ENCODE peak calls at places on chromosomes 4 and X, in four cellular contexts. B is activated CD8-positive, alpha-beta T cell treated with anti-CD3 and anti-CD28 coated beads for 36 hours; P is omental fat pad; A is ascending aorta. E is an unnamed sample.

GRCh38 chr4:161828061-161828460 is 335.7 kb downstream of the FSTL5 start:
- DNase-seq in B (no peak), A (no peak), P (no peak), E (peak)

GRCh38 chr4:93480452-93480851 is 348.1 kb upstream of the ATOH1 start:
- DNase-seq in B (no peak), A (no peak), P (no peak), E (no peak)

GRCh38 chrX:119755981-119756533 is 2.3 kb upstream of the SOWAHD start:
- DNase-seq in P (no peak), A (no peak), B (peak), E (peak)

GRCh38 chr4:91064157-91064853 is 937.1 kb downstream of the CCSER1 start:
- DNase-seq in B (no peak), A (no peak), P (no peak), E (no peak)

GRCh38 chr4:89161841-89162240 is 50.5 kb downstream of the TIGD2 start:
- DNase-seq in P (no peak), A (no peak), B (no peak), E (no peak)

GRCh38 chrX:18252644-18253359 is 32.1 kb upstream of the BEND2 start:
- DNase-seq in B (no peak), P (no peak), A (no peak), E (no peak)

GRCh38 chrX:150074175-150074574 is 135.9 kb upstream of the EOLA2 start:
- DNase-seq in A (no peak), B (no peak), P (no peak), E (no peak)

GRCh38 chr4:71944956-71945355 is 86.8 kb upstream of the NPFFR2 start:
- DNase-seq in P (no peak), A (no peak), B (no peak), E (no peak)

GRCh38 chr4:72665376-72665978 is 96.5 kb upstream of the ADAMTS3 start:
- DNase-seq in B (no peak), P (no peak), A (no peak), E (no peak)

GRCh38 chr4:182495986-182496385 is 252.8 kb downstream of the TENM3 start:
- DNase-seq in B (no peak), P (no peak), A (no peak), E (no peak)

GRCh38 chr4:182496392-182496791 is 253.2 kb downstream of the TENM3 start:
- DNase-seq in P (no peak), B (no peak), A (no peak), E (no peak)

GRCh38 chr4:182493377-182493776 is 250.2 kb downstream of the TENM3 start:
- DNase-seq in A (no peak), P (no peak), B (no peak), E (no peak)

GRCh38 chr4:182494103-182494502 is 250.9 kb downstream of the TENM3 start:
- DNase-seq in P (no peak), A (no peak), B (no peak), E (no peak)

GRCh38 chr4:182495111-182495510 is 251.9 kb downstream of the TENM3 start:
- DNase-seq in B (no peak), A (no peak), P (no peak), E (no peak)
- TF ChIP-seq CTCF in B (no peak), A (no peak), P (no peak), E (no peak)

GRCh38 chr4:138832563-138832962 is 183.0 kb upstream of the NOCT start:
- DNase-seq in A (no peak), B (peak), P (no peak), E (no peak)

GRCh38 chr4:138838251-138838650 is 177.3 kb upstream of the NOCT start:
- DNase-seq in B (no peak), A (no peak), P (no peak), E (no peak)

GRCh38 chr4:138834029-138834428 is 181.6 kb upstream of the NOCT start:
- DNase-seq in P (no peak), B (no peak), A (no peak), E (no peak)

GRCh38 chr4:138839574-138839973 is 176.0 kb upstream of the NOCT start:
- DNase-seq in A (no peak), B (no peak), P (no peak), E (no peak)

GRCh38 chr4:138835833-138836521 is 179.6 kb upstream of the NOCT start:
- DNase-seq in A (no peak), B (no peak), P (no peak), E (no peak)
- TF ChIP-seq CTCF in A (no peak), B (no peak), P (no peak), E (no peak)

GRCh38 chrX:121308276-121308805 is 260.9 kb downstream of the GLUD2 start:
- DNase-seq in B (peak), P (no peak), A (no peak), E (peak)
- TF ChIP-seq CTCF in B (peak), P (no peak), A (no peak), E (peak)

GRCh38 chrX:115957862-115958490 is 212.6 kb upstream of the AGTR2 start:
- DNase-seq in B (no peak), P (no peak), A (no peak), E (no peak)
- TF ChIP-seq CTCF in B (no peak), P (no peak), A (no peak), E (no peak)

GRCh38 chrX:154751121-154751668 is 318 bp upstream of the GAB3 start:
- DNase-seq in P (no peak), A (no peak), B (no peak), E (peak)

GRCh38 chrX:154749856-154750255 is 1.0 kb downstream of the GAB3 start:
- DNase-seq in B (no peak), P (no peak), A (no peak), E (no peak)

GRCh38 chrX:154751669-154752271 is 893 bp upstream of the GAB3 start:
- DNase-seq in P (no peak), A (no peak), B (no peak), E (no peak)

GRCh38 chrX:154750301-154751120 is at the start of gene GAB3:
- DNase-seq in B (peak), P (no peak), A (no peak), E (peak)

GRCh38 chrX:154748712-154749339 is 2.1 kb downstream of the GAB3 start:
- DNase-seq in B (peak), A (no peak), P (no peak), E (peak)
- TF ChIP-seq CTCF in B (peak), A (no peak), P (no peak), E (no peak)

GRCh38 chr4:57095245-57095644 is 14.9 kb downstream of the IGFBP7 start:
- DNase-seq in B (no peak), P (no peak), A (no peak), E (no peak)
- TF ChIP-seq CTCF in B (no peak), P (no peak), A (no peak), E (no peak)

GRCh38 chr4:36241771-36242170 is 2.5 kb downstream of the ARAP2 start:
- DNase-seq in B (no peak), P (no peak), A (no peak), E (peak)

GRCh38 chr4:36237366-36238353 is 6.7 kb downstream of the ARAP2 start:
- DNase-seq in B (peak), P (no peak), A (no peak), E (no peak)

GRCh38 chr4:36244257-36245084 is at the start of gene ARAP2:
- DNase-seq in A (peak), P (peak), B (peak), E (peak)

GRCh38 chr4:36243355-36244256 is 708 bp downstream of the ARAP2 start:
- DNase-seq in B (peak), A (no peak), P (peak), E (peak)

DNA sequence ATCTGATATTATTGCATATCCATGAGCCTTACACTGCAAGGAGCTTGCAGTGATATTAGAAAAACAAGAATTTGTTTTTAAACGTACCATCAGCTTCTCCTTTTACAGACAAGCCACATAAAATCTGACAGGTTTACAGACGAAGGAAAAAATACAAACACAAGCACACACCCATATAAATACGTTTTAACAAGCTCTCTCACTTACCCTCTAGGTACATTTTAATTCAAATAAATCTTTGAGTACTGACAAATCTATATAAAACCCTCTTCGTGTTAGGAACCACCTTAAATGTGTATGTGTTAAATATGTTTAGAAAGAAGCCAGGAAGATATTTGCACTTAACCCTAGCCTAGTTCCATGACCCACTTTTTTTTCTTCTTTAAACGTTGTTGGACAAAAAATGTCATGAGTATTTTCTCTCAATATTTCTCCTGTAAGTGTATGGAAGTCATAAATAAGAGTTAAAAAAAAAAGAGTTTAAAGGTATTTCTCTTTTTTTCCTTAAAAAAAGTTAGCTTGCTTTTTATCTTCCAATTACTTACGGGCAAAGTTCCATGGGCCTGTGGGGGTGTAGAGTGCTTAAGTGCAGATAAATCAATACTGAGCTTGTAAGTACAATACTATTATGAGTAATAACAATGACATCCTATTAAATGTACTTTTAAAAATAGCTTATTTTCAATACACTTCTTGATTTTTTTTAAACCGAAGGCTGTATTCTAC is 1.5 kb downstream of the ARAP2 start:
- DNase-seq in P (peak), A (no peak), B (peak), E (no peak)
- TF ChIP-seq CTCF in P (no peak), A (no peak), B (no peak), E (no peak)

GRCh38 chr4:11814758-11815157 is 386.1 kb upstream of the HS3ST1 start:
- DNase-seq in P (no peak), A (no peak), B (no peak), E (no peak)
- TF ChIP-seq CTCF in P (no peak), A (no peak), B (no peak), E (no peak)